ENCODE peak calls at places on chromosomes 7 and 10, in seven cellular contexts. I is Caki2; K is HuH-7; U is stimulated activated CD8-positive, alpha-beta memory T cell treated with anti-CD3 and anti-CD28 coated beads, Interleukin-12 subunit alpha, Interleukin-12 subunit beta, amount 100 ng/mL, for 1 hour; H is sciatic nerve; N is progenitor cell of endocrine pancreas; Z is aorta. R is an unnamed sample.

GRCh38 chr10:43849551-43849950 is 200.9 kb upstream of the ZNF32 start:
- DNase-seq in I (no peak), K (no peak), U (no peak), H (no peak), N (no peak), Z (no peak), R (no peak)

GRCh38 chr10:120415709-120416330 is 41.2 kb upstream of the PLPP4 start:
- DNase-seq in I (peak), K (no peak), U (no peak), H (no peak), N (no peak), Z (no peak), R (no peak)

GRCh38 chr10:26214538-26215461 is 1.8 kb upstream of the GAD2 start:
- DNase-seq in I (no peak), K (no peak), U (no peak), H (no peak), N (no peak), Z (no peak), R (no peak)

GRCh38 chr10:48199580-48200377 is 74.7 kb downstream of the FRMPD2 start:
- DNase-seq in I (peak), K (no peak), U (no peak), H (no peak), N (no peak), Z (no peak), R (no peak)

GRCh38 chr10:5629789-5630436 is 36.5 kb downstream of the ASB13 start:
- DNase-seq in I (peak), K (peak), U (peak), H (peak), N (peak), Z (peak), R (peak)

GRCh38 chr10:27190508-27190907 is 35.4 kb downstream of the MASTL start:
- DNase-seq in I (no peak), K (no peak), U (no peak), H (no peak), N (no peak), Z (no peak), R (no peak)

GRCh38 chr7:111878788-111879187 is 316.5 kb upstream of the IMMP2L start:
- DNase-seq in I (no peak), K (no peak), U (no peak), H (no peak), N (no peak), Z (no peak), R (no peak)

GRCh38 chr10:79066460-79067240 is 2.1 kb upstream of the ZMIZ1 start:
- DNase-seq in I (peak), K (peak), U (no peak), H (no peak), N (no peak), Z (no peak), R (no peak)

GRCh38 chr7:13524076-13524475 is 465.4 kb downstream of the ETV1 start:
- DNase-seq in I (peak), K (no peak), U (no peak), H (no peak), N (no peak), Z (no peak), R (no peak)

GRCh38 chr7:90648834-90649233 is 52.7 kb downstream of the CDK14 start:
- DNase-seq in I (no peak), K (no peak), U (no peak), H (no peak), N (no peak), Z (no peak), R (no peak)

GRCh38 chr7:77831481-77831880 is 32.9 kb downstream of the PHTF2 start:
- DNase-seq in I (no peak), K (no peak), U (no peak), H (no peak), N (no peak), Z (no peak), R (no peak)

GRCh38 chr7:98221611-98222532 is 10.6 kb downstream of the BHLHA15 start:
- DNase-seq in I (no peak), K (no peak), U (no peak), H (no peak), N (no peak), Z (peak), R (no peak)

GRCh38 chr7:111198255-111198654 is 107.3 kb downstream of the LRRN3 start:
- DNase-seq in I (peak), K (no peak), U (no peak), H (no peak), N (no peak), Z (no peak), R (no peak)

R was measured in mesothelial cell of epicardium.